ENCODE peak calls at places on chromosomes 7 and 10, in seven cellular contexts. H is body of pancreas, R is astrocyte of the cerebellum, V is PC-9, D is GM20000, E is cardiac muscle cell, G is stomach. S is an unnamed sample.

GRCh38 chr10:50512214-50512595 is 111.6 kb downstream of the SGMS1 start:
- DNase-seq in H (no peak), R (no peak), V (no peak), D (no peak), E (peak; percentile 28), G (no peak), S (no peak)

GRCh38 chr10:8150401-8150905 is 96.0 kb downstream of the GATA3 start:
- DNase-seq in H (no peak), R (no peak), V (no peak), D (no peak), E (peak; percentile 49), G (no peak), S (no peak)

GRCh38 chr7:1966631-1967200 is 266.0 kb downstream of the MAD1L1 start:
- DNase-seq in H (no peak), R (no peak), V (no peak), D (no peak), E (no peak), G (no peak), S (no peak)

GRCh38 chr7:150850273-150850672 is 2.0 kb upstream of the AOC1 start:
- DNase-seq in H (no peak), R (no peak), V (no peak), D (no peak), E (no peak), G (no peak), S (no peak)

GRCh38 chr7:29247232-29247961 is 52.8 kb downstream of the CHN2 start:
- DNase-seq in H (no peak), R (no peak), V (no peak), D (no peak), E (no peak), G (no peak), S (no peak)

GRCh38 chr7:111357691-111358090 is 204.6 kb downstream of the IMMP2L start:
- DNase-seq in H (no peak), R (peak; percentile 20), V (peak; percentile 77), D (no peak), E (peak; percentile 17), G (no peak), S (no peak)

GRCh38 chr7:2799253-2799652 is 44.9 kb downstream of the GNA12 start:
- DNase-seq in H (no peak), R (no peak), V (no peak), D (no peak), E (no peak), G (no peak), S (no peak)

GRCh38 chr7:139958599-139959380 is 104.0 kb downstream of the PARP12 start:
- DNase-seq in H (no peak), R (no peak), V (no peak), D (no peak), E (no peak), G (no peak), S (no peak)

GRCh38 chr10:107686095-107686494 is 521.6 kb upstream of the SORCS1 start:
- DNase-seq in H (peak; percentile 6), R (no peak), V (no peak), D (peak; percentile 5), E (no peak), G (no peak), S (no peak)

GRCh38 chr7:149468208-149468607 is 7.3 kb upstream of the ZNF777 start:
- DNase-seq in H (no peak), R (no peak), V (no peak), D (no peak), E (peak; percentile 77), G (no peak), S (no peak)

GRCh38 chr10:132521466-132522102 is 16.0 kb upstream of the INPP5A start:
- DNase-seq in H (peak; percentile 0), R (no peak), V (no peak), D (no peak), E (no peak), G (no peak), S (no peak)

GRCh38 chr10:7626283-7626682 is 40.5 kb downstream of the ITIH5 start:
- DNase-seq in H (no peak), R (no peak), V (no peak), D (no peak), E (peak; percentile 49), G (no peak), S (no peak)

GRCh38 chr10:89684604-89685003 is 16.8 kb upstream of the KIF20B start:
- DNase-seq in H (no peak), R (no peak), V (no peak), D (no peak), E (peak; percentile 60), G (no peak), S (no peak)

GRCh38 chr7:105654994-105655900 is 74.0 kb upstream of the EFCAB10 start:
- DNase-seq in H (peak; percentile 81), R (peak; percentile 49), V (no peak), D (no peak), E (peak; percentile 91), G (peak; percentile 68), S (no peak)

GRCh38 chr10:124621637-124622036 is 122.5 kb downstream of the FAM53B start:
- DNase-seq in H (no peak), R (no peak), V (no peak), D (no peak), E (no peak), G (no peak), S (no peak)

GRCh38 chr7:127844707-127845331 is 186.4 kb downstream of the LRRC4 start:
- DNase-seq in H (peak; percentile 73), R (no peak), V (no peak), D (no peak), E (peak; percentile 56), G (peak; percentile 55), S (peak; percentile 20)

GRCh38 chr10:51643734-51644133 is 55.7 kb downstream of the CSTF2T start:
- DNase-seq in H (no peak), R (no peak), V (no peak), D (no peak), E (peak; percentile 14), G (no peak), S (no peak)

GRCh38 chr10:51640120-51640819 is 59.1 kb downstream of the CSTF2T start:
- DNase-seq in H (no peak), R (no peak), V (no peak), D (no peak), E (no peak), G (no peak), S (no peak)

GRCh38 chr10:51642591-51642990 is 56.8 kb downstream of the CSTF2T start:
- DNase-seq in H (no peak), R (no peak), V (no peak), D (no peak), E (no peak), G (no peak), S (no peak)

DNA sequence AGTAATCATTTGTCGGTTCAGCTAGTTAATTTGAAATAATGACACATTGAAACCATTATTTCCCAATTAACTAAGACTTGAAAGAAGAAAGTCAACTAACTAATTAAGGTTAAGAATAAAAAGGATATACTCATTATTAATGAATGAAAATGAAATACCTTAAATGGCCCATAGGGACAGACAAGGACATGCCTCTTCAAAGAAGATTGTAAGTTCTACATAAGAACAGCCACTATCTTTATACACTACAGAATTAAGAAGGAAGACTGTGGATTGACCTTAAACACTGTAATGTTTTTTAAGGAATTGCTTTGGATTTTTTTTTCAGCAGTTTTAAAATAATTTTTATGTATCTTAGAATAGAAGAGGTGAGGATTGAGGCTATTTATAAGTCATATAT is 60.7 kb downstream of the CSTF2T start:
- DNase-seq in H (no peak), R (no peak), V (no peak), D (no peak), E (no peak), G (no peak), S (no peak)
- TF ChIP-seq CTCF in H (no peak), R (no peak), V (peak; percentile 43), D (no peak), E (no peak), G (no peak), S (no peak)

GRCh38 chr10:9605231-9605630 is 1412.4 kb upstream of the CELF2 start:
- DNase-seq in H (no peak), R (no peak), V (no peak), D (no peak), E (no peak), G (no peak), S (no peak)

GRCh38 chr10:9613338-9613737 is 1404.3 kb upstream of the CELF2 start:
- DNase-seq in H (no peak), R (no peak), V (peak; percentile 35), D (peak; percentile 18), E (peak; percentile 9), G (no peak), S (no peak)

GRCh38 chr10:9603972-9604371 is 1413.7 kb upstream of the CELF2 start:
- DNase-seq in H (no peak), R (no peak), V (no peak), D (no peak), E (no peak), G (no peak), S (no peak)

GRCh38 chr10:9602930-9603459 is 1414.7 kb upstream of the CELF2 start:
- DNase-seq in H (no peak), R (no peak), V (no peak), D (no peak), E (no peak), G (no peak), S (no peak)

GRCh38 chr10:9608592-9608991 is 1409.1 kb upstream of the CELF2 start:
- DNase-seq in H (no peak), R (peak; percentile 28), V (no peak), D (no peak), E (peak; percentile 50), G (no peak), S (no peak)
- TF ChIP-seq CTCF in H (peak; percentile 17), R (peak; percentile 32), V (peak; percentile 58), D (no peak), E (peak; percentile 53), G (no peak), S (peak; percentile 60)

DNA sequence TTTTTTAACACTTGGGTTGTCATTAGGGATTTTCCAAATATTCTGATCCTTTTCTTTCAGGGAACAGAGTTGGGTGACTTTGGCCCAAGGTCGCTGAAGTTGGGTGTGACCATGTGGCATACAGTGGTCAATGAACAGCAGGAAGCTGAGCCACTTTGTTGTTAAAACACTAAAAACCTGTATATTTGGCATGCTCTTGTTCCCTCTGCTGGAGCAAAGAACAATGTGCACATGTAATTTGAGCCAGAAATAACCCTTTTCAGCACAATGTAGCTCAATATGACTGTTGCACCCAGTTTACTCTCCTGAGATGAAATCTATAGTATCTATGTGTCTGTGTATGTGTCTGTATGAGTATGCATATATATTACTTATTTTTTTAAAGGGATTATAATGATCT is 74.9 kb downstream of the ADCYAP1R1 start:
- DNase-seq in H (no peak), R (peak; percentile 20), V (no peak), D (no peak), E (peak; percentile 37), G (no peak), S (no peak)
- TF ChIP-seq CTCF in H (no peak), R (peak; percentile 58), V (peak; percentile 57), D (no peak), E (peak; percentile 46), G (no peak), S (peak; percentile 47)

DNA sequence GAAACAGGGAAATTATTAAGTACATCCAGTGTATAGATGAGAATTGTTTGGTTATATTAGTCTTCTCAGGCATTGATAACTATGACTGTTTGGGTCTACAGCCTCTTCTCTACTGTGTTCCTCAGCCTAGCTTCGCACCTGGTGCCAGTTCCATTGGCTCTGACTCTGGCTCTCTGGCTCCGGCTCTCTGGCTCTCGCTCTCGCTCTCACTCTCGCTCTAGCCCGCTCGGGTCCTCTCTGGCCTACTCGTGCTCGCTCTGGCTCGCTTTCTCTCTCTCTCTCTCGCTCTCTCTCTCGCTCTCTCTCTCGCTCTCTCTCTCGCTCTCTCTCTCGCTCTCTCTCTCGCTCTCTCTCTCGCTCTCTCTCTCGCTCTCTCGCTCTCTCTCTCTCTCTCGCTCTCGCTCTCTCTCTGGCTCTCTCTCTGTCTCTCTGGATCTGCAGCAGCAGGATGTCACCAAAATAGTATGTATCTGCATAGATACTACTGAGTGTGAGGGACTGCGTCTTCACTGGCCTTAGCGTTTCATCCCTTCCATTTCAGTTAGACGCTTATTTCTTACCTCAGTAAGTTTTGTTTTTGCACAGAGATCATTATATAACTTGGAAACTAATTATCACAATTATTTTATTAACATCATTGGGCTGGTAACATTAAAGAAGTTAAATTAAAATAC is 6.5 kb upstream of the SSBP1 start:
- DNase-seq in H (peak; percentile 13), R (no peak), V (no peak), D (no peak), E (no peak), G (no peak), S (no peak)
- TF ChIP-seq CTCF in H (no peak), R (no peak), V (no peak), D (no peak), E (no peak), G (no peak), S (no peak)

S was measured in epithelial cell of proximal tubule.